ENCODE peak calls at places on chromosomes 12 and 14, in four cellular contexts. O is frontal cortex; Q is NCI-H2107; T is stimulated activated CD4-positive, alpha-beta T cell treated with anti-CD3 and anti-CD28 coated beads, Interleukin-4, amount 100 ng/mL, for 4 hours. I is an unnamed sample.

GRCh38 chr14:24259282-24260025 is 3.5 kb downstream of the TGM1 start:
- DNase-seq in O (no peak), Q (no peak), T (no peak), I (no peak)

GRCh38 chr12:76552343-76552938 is 7.1 kb downstream of the OSBPL8 start:
- DNase-seq in O (no peak), Q (no peak), T (no peak), I (no peak)

GRCh38 chr14:100910888-100911664 is 7.6 kb upstream of the RTL1 start:
- DNase-seq in O (no peak), Q (no peak), T (no peak), I (peak)

GRCh38 chr14:34060747-34061050 is 109.8 kb upstream of the EGLN3 start:
- DNase-seq in O (no peak), Q (no peak), T (no peak), I (no peak)

GRCh38 chr14:90544971-90545370 is 148.1 kb downstream of the CALM1 start:
- DNase-seq in O (no peak), Q (no peak), T (no peak), I (no peak)

GRCh38 chr12:69189378-69189978 is 49.9 kb upstream of the CPSF6 start:
- DNase-seq in O (no peak), Q (no peak), T (no peak), I (no peak)

GRCh38 chr12:96075560-96075959 is 40.2 kb upstream of the LTA4H start:
- DNase-seq in O (no peak), Q (no peak), T (no peak), I (no peak)

GRCh38 chr14:71539660-71540285 is 392.5 kb upstream of the RGS6 start:
- DNase-seq in O (no peak), Q (no peak), T (no peak), I (peak)

GRCh38 chr12:107457536-107457935 is 228.1 kb upstream of the PWP1 start:
- DNase-seq in O (no peak), Q (no peak), T (no peak), I (no peak)

GRCh38 chr12:106955377-106956047 is at the start of gene TMEM263:
- DNase-seq in O (peak), Q (peak), T (peak), I (peak)

GRCh38 chr14:81353691-81354323 is 46.3 kb downstream of the STON2 start:
- DNase-seq in O (no peak), Q (no peak), T (no peak), I (no peak)

GRCh38 chr12:49806877-49807276 is 21.3 kb downstream of the NCKAP5L start:
- DNase-seq in O (no peak), Q (no peak), T (no peak), I (no peak)

GRCh38 chr14:70773182-70773862 is 36.0 kb downstream of the MAP3K9 start:
- DNase-seq in O (no peak), Q (no peak), T (no peak), I (no peak)